ENCODE peak calls at places on chromosome 11, in seven cellular contexts. W is NCI-H1105; Z is CD4-positive, alpha-beta memory T cell; T is HAP-1; A is posterior cingulate gyrus; E is CD4-positive, alpha-beta T cell; X is T-helper 9 cell. F is an unnamed sample.

GRCh38 chr11:79332017-79332416 is 108.8 kb downstream of the TENM4 start:
- DNase-seq in A (no peak), X (no peak), T (no peak), W (no peak), Z (no peak), E (no peak), F (no peak)

GRCh38 chr11:70206977-70207376 is 3.9 kb downstream of the FADD start:
- DNase-seq in X (no peak), E (no peak), W (no peak), A (no peak), T (no peak), Z (no peak), F (no peak)

GRCh38 chr11:64230985-64231365 is 627 bp downstream of the DNAJC4 start:
- DNase-seq in E (no peak), Z (no peak), X (no peak), W (no peak), T (no peak), A (no peak), F (peak; percentile 52)

GRCh38 chr11:57402188-57403066 is 12.0 kb upstream of the PRG2 start:
- DNase-seq in E (no peak), A (no peak), T (no peak), W (no peak), Z (no peak), X (no peak), F (no peak)

GRCh38 chr11:19987243-19987870 is 172.9 kb downstream of the DBX1 start:
- DNase-seq in E (no peak), T (no peak), W (no peak), Z (no peak), A (no peak), X (no peak), F (no peak)

GRCh38 chr11:42066113-42066512 is 606.7 kb upstream of the LRRC4C start:
- DNase-seq in W (no peak), X (no peak), A (no peak), Z (no peak), E (no peak), T (no peak), F (no peak)

GRCh38 chr11:116282481-116282880 is 490.3 kb downstream of the BUD13 start:
- DNase-seq in X (no peak), Z (no peak), W (no peak), T (no peak), A (no peak), E (no peak), F (no peak)

GRCh38 chr11:10751581-10751940 is 515 bp downstream of the CTR9 start:
- DNase-seq in Z (no peak), T (no peak), E (no peak), X (no peak), A (no peak), W (no peak), F (peak; percentile 47)

GRCh38 chr11:129694538-129694937 is 121.1 kb upstream of the TMEM45B start:
- DNase-seq in Z (no peak), X (no peak), E (no peak), W (no peak), T (peak; percentile 18), A (no peak), F (no peak)